ENCODE peak calls at places on chromosome 20, in eight cellular contexts. I, D, X, G, N, K, P and A are unnamed samples.

GRCh38 chr20:3037654-3038053 is 5.8 kb upstream of the GNRH2 start:
- ATAC-seq in N (no peak), X (no peak), P (no peak), K (no peak), I (no peak), G (no peak), D (no peak), A (no peak)

GRCh38 chr20:32792316-32792715 is 27.4 kb upstream of the MAPRE1 start:
- ATAC-seq in G (peak; percentile 56), N (peak; percentile 70), P (peak; percentile 87), D (peak; percentile 57), K (peak; percentile 69), I (no peak), X (peak; percentile 86), A (peak; percentile 54)

GRCh38 chr20:53750827-53751393 is 157.3 kb upstream of the ZNF217 start:
- ATAC-seq in D (peak; percentile 55), G (peak; percentile 39), K (no peak), X (peak; percentile 51), I (peak; percentile 54), P (peak; percentile 40), N (peak; percentile 28), A (peak; percentile 38)

GRCh38 chr20:19785173-19785799 is 27.2 kb downstream of the RIN2 start:
- ATAC-seq in P (no peak), N (peak; percentile 22), K (peak; percentile 14), X (no peak), D (peak; percentile 48), G (peak; percentile 32), I (no peak), A (no peak)

GRCh38 chr20:36043447-36043846 is 75.1 kb downstream of the CNBD2 start:
- ATAC-seq in P (no peak), K (no peak), G (no peak), N (no peak), D (no peak), I (no peak), X (peak; percentile 33), A (no peak)

GRCh38 chr20:52001999-52002666 is 189.4 kb downstream of the ZFP64 start:
- ATAC-seq in G (no peak), N (no peak), X (no peak), K (no peak), D (no peak), P (no peak), I (no peak), A (no peak)

GRCh38 chr20:54985100-54985499 is 509.7 kb downstream of the DOK5 start:
- ATAC-seq in D (no peak), X (no peak), G (no peak), P (no peak), N (no peak), I (no peak), K (no peak), A (no peak)

GRCh38 chr20:46265539-46265938 is 42.8 kb downstream of the CDH22 start:
- ATAC-seq in N (no peak), G (no peak), D (no peak), K (no peak), I (no peak), P (no peak), X (no peak), A (no peak)

GRCh38 chr20:23507346-23507745 is 16.4 kb downstream of the CST8 start:
- ATAC-seq in P (no peak), K (no peak), D (no peak), N (no peak), G (no peak), I (no peak), X (no peak), A (no peak)

GRCh38 chr20:1651268-1651667 is 6.3 kb downstream of the SIRPG start:
- ATAC-seq in K (no peak), G (no peak), I (no peak), D (no peak), P (no peak), X (no peak), N (no peak), A (no peak)

GRCh38 chr20:50338479-50339195 is 148.0 kb downstream of the CEBPB start:
- ATAC-seq in X (peak; percentile 74), D (peak; percentile 28), I (peak; percentile 83), K (no peak), G (peak; percentile 8), P (peak; percentile 87), N (peak; percentile 17), A (peak; percentile 64)

GRCh38 chr20:37552415-37552814 is 24.7 kb upstream of the BLCAP start:
- ATAC-seq in K (no peak), X (peak; percentile 68), G (no peak), D (no peak), I (no peak), N (no peak), P (no peak), A (peak; percentile 78)